ENCODE peak calls at places on chromosomes 6 and 20, in six cellular contexts. B is Kasumi-1; L is AG04449; Z is mesenteric fat pad; M is nucleus accumbens; D is activated CD4-positive, alpha-beta T cell treated with anti-CD3 and anti-CD28 coated beads for 24 hours. X is an unnamed sample.
A peak's percentile ranks its signal among the peaks of the same experiment; 100 is the strongest.

GRCh38 chr6:82681119-82681714 is 317.6 kb downstream of the TPBG start:
- DNase-seq in D (no peak), M (no peak), Z (no peak), L (no peak), B (no peak), X (no peak)

GRCh38 chr6:169994734-169995133 is 243.3 kb downstream of the ERMARD start:
- DNase-seq in Z (peak; percentile 60), D (no peak), L (no peak), M (no peak), B (no peak), X (no peak)

GRCh38 chr6:31769684-31770371 is 7.3 kb downstream of the VWA7 start:
- DNase-seq in D (peak; percentile 74), Z (no peak), M (no peak), L (no peak), B (peak; percentile 84), X (no peak)

GRCh38 chr6:22451960-22452359 is 117.4 kb upstream of the HDGFL1 start:
- DNase-seq in D (no peak), Z (no peak), M (no peak), B (no peak), L (no peak), X (no peak)

GRCh38 chr6:38114976-38115632 is 295.6 kb downstream of the ZFAND3 start:
- DNase-seq in M (no peak), D (no peak), B (no peak), Z (no peak), L (peak; percentile 10), X (no peak)

GRCh38 chr20:52493177-52493711 is 301.7 kb upstream of the ZFP64 start:
- DNase-seq in D (no peak), L (no peak), Z (no peak), M (no peak), B (no peak), X (no peak)

GRCh38 chr6:149900620-149901443 is 2.9 kb upstream of the RAET1E start:
- DNase-seq in L (no peak), M (no peak), D (no peak), B (no peak), Z (peak; percentile 77), X (no peak)

GRCh38 chr6:125310994-125311649 is 9.4 kb upstream of the HDDC2 start:
- DNase-seq in D (peak; percentile 8), L (no peak), B (peak; percentile 82), M (no peak), Z (no peak), X (peak; percentile 54)

GRCh38 chr6:152635949-152636674 is 1.1 kb downstream of the SYNE1 start:
- DNase-seq in L (no peak), D (no peak), M (peak; percentile 45), Z (no peak), B (no peak), X (peak; percentile 83)

GRCh38 chr6:12467706-12468670 is 177.8 kb downstream of the EDN1 start:
- DNase-seq in D (no peak), L (no peak), M (no peak), B (no peak), Z (no peak), X (no peak)

GRCh38 chr6:87093199-87093598 is 1.7 kb downstream of the CGA start:
- DNase-seq in Z (no peak), L (no peak), D (no peak), B (no peak), M (no peak), X (no peak)

GRCh38 chr6:157240059-157240959 is 83.0 kb downstream of the TMEM242 start:
- DNase-seq in Z (no peak), B (no peak), L (no peak), D (no peak), M (no peak), X (no peak)

GRCh38 chr6:4693158-4693557 is 83.0 kb upstream of the CDYL start:
- DNase-seq in M (no peak), Z (no peak), B (no peak), D (no peak), L (no peak), X (no peak)

GRCh38 chr6:148657053-148657452 is 89.8 kb upstream of the UST start:
- DNase-seq in Z (no peak), B (peak; percentile 60), M (no peak), D (no peak), L (peak; percentile 14), X (peak; percentile 28)

X was measured in putamen.